ENCODE peak calls at places on chromosomes 6 and 20, in six cellular contexts. P is CD4-positive, alpha-beta T cell; F is stomach; R is tibial artery; Q is fibroblast of lung; S is ovary. C is an unnamed sample. For H3K9me3 and H3K27me3, the result is how much of the 10 kb centered on the place peaks cover.

GRCh38 chr6:48061630-48062029 is 49.4 kb downstream of the PTCHD4 start:
- DNase-seq in R (no peak), P (no peak), S (no peak), F (no peak), Q (peak), C (no peak)

GRCh38 chr6:113048741-113049140 is 701.6 kb downstream of the RFPL4B start:
- DNase-seq in P (no peak), F (no peak), S (no peak), Q (no peak), R (no peak), C (no peak)

GRCh38 chr20:37758332-37758731 is 64.5 kb downstream of the CTNNBL1 start:
- DNase-seq in F (no peak), S (no peak), Q (peak), P (no peak), R (no peak), C (no peak)

GRCh38 chr6:154086510-154086909 is 47.5 kb downstream of the OPRM1 start:
- DNase-seq in S (no peak), F (no peak), Q (no peak), R (no peak), P (no peak), C (no peak)

GRCh38 chr6:170107606-170108222 is 183.2 kb downstream of the DLL1 start:
- DNase-seq in S (no peak), Q (no peak), F (peak), P (no peak), R (peak), C (peak)

GRCh38 chr6:31400467-31401289 is 2.7 kb upstream of the MICA start:
- DNase-seq in S (peak), F (peak), Q (peak), R (peak), P (peak), C (peak)

GRCh38 chr6:35483490-35483889 is 13.4 kb downstream of the TEAD3 start:
- DNase-seq in S (no peak), P (no peak), R (no peak), F (no peak), Q (no peak), C (peak)

GRCh38 chr6:158160932-158161539 is 7.0 kb downstream of the SERAC1 start:
- DNase-seq in R (no peak), Q (peak), F (no peak), S (no peak), P (no peak), C (no peak)

GRCh38 chr6:28940294-28940858 is 16.6 kb upstream of the TRIM27 start:
- DNase-seq in R (peak), Q (no peak), P (peak), S (peak), F (no peak), C (peak)

GRCh38 chr6:141744194-141744925 is 388.4 kb upstream of the GJE1 start:
- DNase-seq in R (no peak), Q (no peak), F (no peak), P (no peak), S (no peak), C (no peak)

GRCh38 chr6:88376759-88377387 is 210.7 kb upstream of the CNR1 start:
- DNase-seq in P (no peak), S (no peak), R (no peak), F (no peak), Q (peak), C (no peak)

GRCh38 chr6:164505425-164505824 is 804.0 kb downstream of the C6orf118 start:
- DNase-seq in F (no peak), Q (no peak), R (no peak), P (no peak), S (no peak), C (no peak)

GRCh38 chr6:23656257-23656731 is 469.7 kb upstream of the NRSN1 start:
- DNase-seq in S (no peak), P (no peak), F (no peak), R (no peak), Q (no peak), C (no peak)

GRCh38 chr20:62817975-62818591 is 1.2 kb downstream of the COL9A3 start:
- DNase-seq in R (no peak), S (no peak), P (no peak), Q (no peak), F (no peak), C (no peak)

GRCh38 chr6:11218077-11218392 is 14.4 kb downstream of the NEDD9 start:
- DNase-seq in Q (no peak), F (no peak), P (no peak), R (no peak), S (no peak), C (no peak)

GRCh38 chr20:62929051-62929538 is 2.8 kb upstream of the DIDO1 start:
- DNase-seq in R (peak), S (peak), F (peak), Q (peak), P (peak), C (peak)

GRCh38 chr20:40685349-40685748 is 3.7 kb downstream of the MAFB start:
- DNase-seq in S (no peak), F (no peak), R (no peak), Q (no peak), P (no peak), C (no peak)

GRCh38 chr20:33474097-33474846 is 15.6 kb upstream of the CBFA2T2 start:
- DNase-seq in P (no peak), Q (no peak), F (no peak), R (no peak), S (no peak), C (no peak)

GRCh38 chr6:137339929-137340559 is 120.9 kb upstream of the IFNGR1 start:
- DNase-seq in Q (no peak), R (no peak), F (no peak), P (no peak), S (no peak), C (no peak)

GRCh38 chr6:162940426-162940825 is 212.7 kb downstream of the PACRG start:
- DNase-seq in Q (peak), P (no peak), S (no peak), F (no peak), R (no peak), C (no peak)

GRCh38 chr6:99330159-99330558 is 19.3 kb downstream of the FAXC start:
- DNase-seq in Q (peak), S (no peak), F (peak), R (peak), P (peak), C (peak)

GRCh38 chr6:139538366-139538765 is 163.9 kb upstream of the CITED2 start:
- DNase-seq in R (no peak), S (no peak), P (no peak), F (no peak), Q (no peak), C (no peak)

GRCh38 chr20:22582960-22583772 is 1.2 kb downstream of the FOXA2 start:
- DNase-seq in S (no peak), Q (no peak), P (no peak), F (peak), R (no peak), C (peak)

GRCh38 chr20:22583773-22584629 is at the start of gene FOXA2:
- DNase-seq in S (no peak), R (no peak), P (no peak), F (peak), Q (no peak), C (no peak)

GRCh38 chr20:22584922-22585785 is 782 bp upstream of the FOXA2 start:
- DNase-seq in Q (no peak), S (no peak), P (no peak), R (no peak), F (peak), C (no peak)

GRCh38 chr20:22585786-22586493 is 1.6 kb upstream of the FOXA2 start:
- DNase-seq in F (no peak), P (no peak), Q (no peak), S (no peak), R (no peak), C (no peak)

DNA sequence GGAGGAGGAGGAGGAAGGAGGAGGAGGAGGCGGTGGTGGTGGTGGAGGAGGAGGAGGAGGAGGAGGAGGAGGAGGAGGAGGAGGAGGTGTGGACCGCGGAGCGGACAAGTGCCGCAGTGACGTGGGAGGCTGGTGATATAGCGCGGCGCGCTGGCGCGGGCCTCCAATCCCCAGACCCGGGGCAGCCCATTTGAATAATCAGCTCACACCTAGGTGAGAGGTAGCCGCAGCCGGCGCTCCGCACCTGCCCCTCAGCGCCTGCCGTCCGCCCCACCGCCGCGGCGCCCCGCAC is 204 bp upstream of the FOXA2 start:
- DNase-seq in F (peak), R (no peak), Q (no peak), P (no peak), S (no peak), C (no peak)
- H3K9me3 ChIP-seq in F (under half), R (under half), Q (under half), P (under half), S (under half), C (under half)

DNA sequence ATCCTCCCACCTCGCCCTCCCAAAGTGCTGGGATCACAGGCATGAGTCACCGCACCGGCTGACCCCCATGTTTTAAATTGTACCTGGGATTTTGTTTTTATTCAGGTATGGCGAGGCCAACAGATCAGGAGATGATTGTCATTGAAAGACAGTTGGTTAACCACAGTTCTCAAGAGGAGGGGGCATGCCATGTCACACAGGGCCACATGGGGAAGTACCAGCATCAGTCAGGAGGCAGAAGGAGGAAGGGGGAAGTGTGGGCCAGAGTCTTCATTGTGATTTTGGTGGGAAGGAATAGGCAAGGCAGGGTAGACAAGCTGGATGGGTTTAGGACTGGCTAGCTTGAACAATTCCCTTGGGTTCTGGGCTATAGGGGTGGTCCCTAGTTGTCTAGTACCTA is 9.9 kb upstream of the MMP9 start:
- DNase-seq in R (no peak), Q (no peak), F (no peak), P (no peak), S (no peak), C (peak)
- H3K27me3 ChIP-seq in R (under half), Q (under half), F (under half), P (under half), S (under half), C (under half)

GRCh38 chr6:369559-370431 is 21.8 kb upstream of the IRF4 start:
- DNase-seq in P (no peak), Q (no peak), R (no peak), F (no peak), S (no peak), C (peak)
- H3K9me3 ChIP-seq in P (under half), Q (under half), R (under half), F (under half), S (under half), C (under half)

DNA sequence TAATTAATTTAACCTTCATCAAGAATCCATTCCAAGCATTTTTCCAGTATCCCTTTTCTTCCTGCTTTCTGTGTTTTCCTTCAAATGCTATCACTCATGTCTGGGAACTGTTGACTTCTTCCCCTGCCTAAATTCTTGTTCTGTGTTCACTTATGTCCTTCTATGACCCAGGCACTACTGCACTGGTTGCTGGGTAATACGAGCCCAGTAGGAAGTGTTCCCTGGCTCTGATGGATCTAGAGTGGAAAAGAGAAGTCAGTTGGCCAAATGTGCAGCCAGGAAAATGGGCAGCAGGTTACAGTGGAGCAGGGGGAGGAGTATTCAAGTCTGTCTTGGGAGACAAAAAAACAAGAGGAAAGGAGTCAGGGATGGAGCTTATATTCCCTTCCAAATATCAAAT is 7.1 kb downstream of the OVOL2 start:
- DNase-seq in R (no peak), S (no peak), P (no peak), F (no peak), Q (no peak), C (no peak)
- H3K27me3 ChIP-seq in R (under half), S (under half), P (under half), F (under half), Q (under half), C (under half)

C was measured in aorta.